ENCODE peak calls at places on chromosomes 11 and 22, in ten cellular contexts. Z is B cell, W is heart right ventricle, K is H9, X is keratinocyte, T is fibroblast of mammary gland, U is tibial nerve, S is AG04450, P is body of pancreas, D is H1. I is an unnamed sample.

GRCh38 chr11:706439-706956 is 467 bp downstream of the EPS8L2 start:
- DNase-seq in Z (no peak), W (no peak), K (peak), X (no peak), T (peak), U (no peak), S (no peak), P (peak), D (no peak), I (no peak)

GRCh38 chr11:76670475-76671235 is at the start of gene LRRC32:
- DNase-seq in Z (peak), W (peak), K (peak), X (no peak), T (no peak), U (no peak), S (no peak), P (peak), D (no peak), I (no peak)

GRCh38 chr11:23540101-23540561 is 679.9 kb upstream of the CCDC179 start:
- DNase-seq in Z (peak), W (no peak), K (peak), X (no peak), T (peak), U (no peak), S (peak), P (peak), D (peak), I (peak)

GRCh38 chr11:610146-610801 is 5.5 kb downstream of the IRF7 start:
- DNase-seq in Z (no peak), W (no peak), K (no peak), X (no peak), T (no peak), U (no peak), S (no peak), P (no peak), D (no peak), I (no peak)

GRCh38 chr11:96001037-96001436 is 77.1 kb upstream of the MTMR2 start:
- DNase-seq in Z (no peak), W (peak), K (no peak), X (no peak), T (peak), U (peak), S (peak), P (peak), D (no peak), I (no peak)

GRCh38 chr11:457071-457760 is 7.1 kb downstream of the PTDSS2 start:
- DNase-seq in Z (no peak), W (no peak), K (no peak), X (no peak), T (no peak), U (no peak), S (no peak), P (no peak), D (no peak), I (no peak)

GRCh38 chr11:85171648-85172257 is 455.4 kb downstream of the DLG2 start:
- DNase-seq in Z (no peak), W (no peak), K (no peak), X (no peak), T (no peak), U (no peak), S (no peak), P (no peak), D (no peak), I (no peak)

GRCh38 chr11:37929100-37929649 is 1331.1 kb upstream of the RAG2 start:
- DNase-seq in Z (no peak), W (no peak), K (no peak), X (no peak), T (no peak), U (no peak), S (no peak), P (no peak), D (no peak), I (no peak)

GRCh38 chr11:45671246-45672171 is 6.1 kb upstream of the CHST1 start:
- DNase-seq in Z (no peak), W (no peak), K (peak), X (no peak), T (no peak), U (no peak), S (no peak), P (peak), D (no peak), I (no peak)

GRCh38 chr22:17172172-17172833 is 13.2 kb upstream of the HDHD5 start:
- DNase-seq in Z (peak), W (peak), K (peak), X (no peak), T (no peak), U (no peak), S (no peak), P (peak), D (no peak), I (no peak)

GRCh38 chr11:47941907-47942558 is 38.3 kb upstream of the PTPRJ start:
- DNase-seq in Z (no peak), W (no peak), K (no peak), X (no peak), T (no peak), U (no peak), S (no peak), P (no peak), D (no peak), I (no peak)

GRCh38 chr11:114280696-114281095 is 15.5 kb upstream of the NNMT start:
- DNase-seq in Z (no peak), W (peak), K (peak), X (no peak), T (peak), U (peak), S (peak), P (peak), D (peak), I (no peak)

GRCh38 chr11:13111813-13112130 is 102.7 kb downstream of the RASSF10 start:
- DNase-seq in Z (no peak), W (no peak), K (no peak), X (no peak), T (no peak), U (no peak), S (no peak), P (no peak), D (no peak), I (no peak)

GRCh38 chr22:23847991-23848864 is 9.4 kb upstream of the DERL3 start:
- DNase-seq in Z (no peak), W (no peak), K (peak), X (no peak), T (no peak), U (no peak), S (no peak), P (no peak), D (no peak), I (no peak)

GRCh38 chr22:33829549-33830280 is 90.6 kb downstream of the LARGE1 start:
- DNase-seq in Z (no peak), W (no peak), K (no peak), X (no peak), T (no peak), U (no peak), S (no peak), P (no peak), D (no peak), I (no peak)

GRCh38 chr11:104830080-104830479 is 68.2 kb downstream of the CASP12 start:
- DNase-seq in Z (no peak), W (no peak), K (no peak), X (peak), T (peak), U (no peak), S (no peak), P (no peak), D (no peak), I (no peak)

GRCh38 chr11:65833297-65834030 is at the start of gene SNX32:
- DNase-seq in Z (peak), W (peak), K (peak), X (no peak), T (peak), U (peak), S (peak), P (peak), D (no peak), I (no peak)

GRCh38 chr22:22712666-22713365 is 68.4 kb downstream of the GGTLC2 start:
- DNase-seq in Z (no peak), W (no peak), K (no peak), X (no peak), T (no peak), U (no peak), S (no peak), P (no peak), D (no peak), I (no peak)

GRCh38 chr22:22711532-22711913 is 67.1 kb downstream of the GGTLC2 start:
- DNase-seq in Z (no peak), W (no peak), K (no peak), X (no peak), T (no peak), U (no peak), S (no peak), P (no peak), D (no peak), I (no peak)

GRCh38 chr22:22712092-22712658 is 67.8 kb downstream of the GGTLC2 start:
- DNase-seq in Z (no peak), W (no peak), K (no peak), X (no peak), T (no peak), U (no peak), S (no peak), P (no peak), D (no peak), I (no peak)

GRCh38 chr22:22710719-22711531 is 66.5 kb downstream of the GGTLC2 start:
- DNase-seq in Z (peak), W (peak), K (peak), X (no peak), T (peak), U (peak), S (no peak), P (peak), D (no peak), I (peak)

DNA sequence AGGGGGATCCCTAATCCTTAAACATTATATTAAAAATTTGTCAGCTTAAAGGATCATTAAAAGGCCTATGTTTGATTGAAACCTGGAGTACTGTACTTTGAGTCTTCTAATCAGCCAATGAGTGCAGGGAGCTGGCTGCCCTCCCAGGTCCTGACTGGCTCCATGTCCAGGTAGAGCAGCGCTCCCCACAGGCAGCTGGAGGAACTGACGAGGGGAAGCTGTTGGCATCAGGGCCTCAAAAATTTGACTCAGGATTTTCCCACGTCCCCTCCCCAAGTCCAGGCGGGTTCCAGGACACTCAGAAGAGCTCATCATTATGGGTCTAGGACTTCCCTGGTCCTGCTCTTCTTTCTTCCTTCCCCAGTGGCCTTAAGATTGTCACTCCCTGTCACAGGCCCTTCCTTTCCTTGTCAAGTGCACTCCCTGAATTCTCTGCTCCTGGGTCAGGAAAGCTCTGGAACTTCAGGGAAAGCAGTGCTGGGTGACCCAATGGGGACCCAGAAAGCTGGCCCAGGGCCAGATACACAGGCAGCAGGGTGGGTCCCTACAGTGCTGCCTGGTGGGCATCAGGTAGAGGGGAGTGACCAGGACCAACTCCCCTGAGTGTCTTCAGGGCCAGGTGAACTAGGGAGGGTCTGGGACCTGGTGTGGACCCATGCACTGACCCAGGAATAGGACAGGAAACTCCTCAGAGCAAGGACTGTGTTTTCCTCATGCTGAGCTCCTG is 65.5 kb downstream of the GGTLC2 start:
- DNase-seq in Z (no peak), W (no peak), K (peak), X (no peak), T (peak), U (no peak), S (no peak), P (peak), D (no peak), I (no peak)
- TF ChIP-seq CTCF in Z (no peak), W (no peak), K (peak), X (peak), T (peak), U (no peak), S (no peak), P (peak), D (peak), I (peak)

DNA sequence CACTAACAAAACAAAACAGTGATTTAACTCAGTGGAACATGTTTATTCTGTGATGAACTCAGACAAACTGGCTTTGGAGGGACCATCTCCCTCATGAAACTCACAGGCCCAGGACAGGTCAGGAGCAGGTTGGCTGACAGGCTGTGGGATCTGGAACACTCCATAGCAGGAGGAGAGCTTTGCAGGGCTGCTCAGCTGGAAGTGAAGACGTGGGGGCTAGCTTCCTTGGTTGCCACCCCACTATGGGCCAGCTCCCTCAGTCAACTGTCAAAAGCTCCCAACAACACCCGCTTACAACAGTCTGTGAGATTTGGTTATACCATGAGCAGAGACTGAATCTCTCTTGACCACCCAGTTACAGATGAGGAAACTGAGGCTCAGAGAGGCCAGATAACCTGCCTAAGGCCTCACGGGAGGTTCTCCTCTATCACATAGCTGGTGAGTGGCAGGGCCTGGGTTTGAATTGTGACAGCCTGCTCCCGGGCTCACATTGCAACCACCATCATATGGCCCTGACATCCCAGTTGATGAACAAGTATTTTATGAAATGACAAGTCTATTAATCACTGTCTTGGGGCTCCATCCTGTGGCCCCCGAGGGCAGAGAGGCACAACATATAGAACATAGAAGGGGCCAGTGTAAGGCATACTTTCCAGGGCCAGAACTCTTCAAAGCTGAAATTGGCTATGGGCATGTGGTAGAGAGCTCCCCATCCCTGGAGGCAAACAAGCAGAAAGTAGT is 473.4 kb downstream of the MN1 start:
- DNase-seq in Z (no peak), W (no peak), K (peak), X (no peak), T (no peak), U (no peak), S (no peak), P (no peak), D (no peak), I (no peak)
- TF ChIP-seq CTCF in Z (no peak), W (no peak), K (no peak), X (peak), T (no peak), U (no peak), S (no peak), P (no peak), D (no peak), I (no peak)

GRCh38 chr22:21626073-21626734 is 3.6 kb downstream of the YDJC start:
- DNase-seq in Z (no peak), W (no peak), K (no peak), X (no peak), T (no peak), U (no peak), S (no peak), P (no peak), D (no peak), I (no peak)

GRCh38 chr22:21622624-21623401 is 7.0 kb downstream of the YDJC start:
- DNase-seq in Z (no peak), W (no peak), K (no peak), X (no peak), T (no peak), U (no peak), S (no peak), P (no peak), D (no peak), I (no peak)

GRCh38 chr22:21624880-21625791 is 4.7 kb downstream of the YDJC start:
- DNase-seq in Z (no peak), W (no peak), K (no peak), X (no peak), T (no peak), U (no peak), S (no peak), P (no peak), D (no peak), I (no peak)

GRCh38 chr22:21623402-21623970 is 6.3 kb downstream of the YDJC start:
- DNase-seq in Z (no peak), W (no peak), K (no peak), X (no peak), T (no peak), U (no peak), S (no peak), P (no peak), D (no peak), I (no peak)

DNA sequence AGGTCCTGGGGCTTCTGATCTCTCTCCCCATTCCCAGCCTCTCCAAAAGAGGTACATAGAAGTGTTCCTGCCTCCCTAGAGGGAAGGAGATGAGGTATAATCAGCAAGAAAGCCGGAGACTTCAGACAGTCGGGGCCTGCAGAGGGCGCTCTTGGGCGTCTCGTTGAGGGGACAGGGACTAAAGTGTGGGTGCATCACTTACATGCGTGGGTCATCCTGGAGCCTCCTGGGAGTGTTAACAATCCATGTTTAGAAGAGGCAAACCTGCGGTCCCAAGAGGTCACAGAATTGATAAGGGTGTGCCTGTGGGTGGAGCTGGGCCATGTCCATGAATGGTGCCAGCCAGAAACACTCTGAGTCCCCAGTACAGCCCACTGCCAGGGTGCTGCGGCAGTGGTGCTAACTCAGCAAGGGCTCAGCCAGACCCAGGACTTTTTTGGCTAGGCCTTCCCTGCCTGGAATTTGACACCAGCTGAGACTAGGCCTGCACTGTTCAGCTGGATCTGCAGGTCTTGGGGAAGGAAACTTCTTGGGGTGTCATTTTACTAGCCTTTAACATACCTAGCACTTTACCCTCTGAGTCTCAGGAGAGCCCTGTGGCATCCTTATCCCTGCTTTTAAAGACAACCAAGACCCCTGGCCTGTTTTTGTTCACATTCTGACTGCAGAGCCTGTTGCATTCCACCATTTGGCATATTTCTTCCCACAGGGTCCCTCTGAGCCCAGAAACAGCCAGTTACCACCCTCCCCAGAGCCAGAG is 5.5 kb downstream of the YDJC start:
- DNase-seq in Z (no peak), W (no peak), K (peak), X (no peak), T (peak), U (no peak), S (no peak), P (peak), D (no peak), I (no peak)
- TF ChIP-seq CTCF in Z (peak), W (no peak), K (peak), X (peak), T (peak), U (peak), S (peak), P (peak), D (peak), I (peak)

GRCh38 chr11:111918390-111919256 is at the start of gene C11orf52:
- DNase-seq in Z (no peak), W (peak), K (peak), X (no peak), T (no peak), U (no peak), S (no peak), P (peak), D (peak), I (no peak)
- TF ChIP-seq CTCF in Z (no peak), W (no peak), K (peak), X (no peak), T (no peak), U (no peak), S (no peak), P (peak), D (peak), I (no peak)

DNA sequence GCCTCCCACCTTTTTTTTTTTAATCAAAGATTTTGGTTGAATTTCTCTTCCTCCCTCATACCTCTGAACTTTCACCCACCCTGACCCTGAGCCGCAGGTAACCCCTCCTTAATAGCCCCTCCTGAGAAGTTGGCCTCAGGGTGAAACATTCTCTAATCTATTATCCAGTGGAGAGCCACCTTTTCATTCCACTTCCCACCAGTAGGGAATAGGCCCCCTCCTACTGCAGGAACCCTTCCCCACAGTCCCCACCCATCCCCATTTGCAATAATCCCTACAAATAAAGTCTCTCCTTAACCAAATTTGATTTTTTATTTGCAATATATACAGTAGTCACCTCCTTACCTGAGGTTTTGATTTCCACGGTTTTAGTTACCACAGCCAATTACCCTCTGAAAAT is 2.1 kb upstream of the SLC35F2 start:
- DNase-seq in Z (no peak), W (no peak), K (no peak), X (no peak), T (no peak), U (no peak), S (no peak), P (no peak), D (no peak), I (no peak)
- TF ChIP-seq CTCF in Z (no peak), W (no peak), K (no peak), X (no peak), T (no peak), U (no peak), S (no peak), P (no peak), D (no peak), I (no peak)

GRCh38 chr22:29328055-29328454 is 12.6 kb upstream of the RASL10A start:
- DNase-seq in Z (no peak), W (no peak), K (no peak), X (no peak), T (no peak), U (no peak), S (no peak), P (no peak), D (no peak), I (no peak)
- TF ChIP-seq CTCF in Z (no peak), W (no peak), K (peak), X (no peak), T (no peak), U (peak), S (no peak), P (no peak), D (peak), I (no peak)

DNA sequence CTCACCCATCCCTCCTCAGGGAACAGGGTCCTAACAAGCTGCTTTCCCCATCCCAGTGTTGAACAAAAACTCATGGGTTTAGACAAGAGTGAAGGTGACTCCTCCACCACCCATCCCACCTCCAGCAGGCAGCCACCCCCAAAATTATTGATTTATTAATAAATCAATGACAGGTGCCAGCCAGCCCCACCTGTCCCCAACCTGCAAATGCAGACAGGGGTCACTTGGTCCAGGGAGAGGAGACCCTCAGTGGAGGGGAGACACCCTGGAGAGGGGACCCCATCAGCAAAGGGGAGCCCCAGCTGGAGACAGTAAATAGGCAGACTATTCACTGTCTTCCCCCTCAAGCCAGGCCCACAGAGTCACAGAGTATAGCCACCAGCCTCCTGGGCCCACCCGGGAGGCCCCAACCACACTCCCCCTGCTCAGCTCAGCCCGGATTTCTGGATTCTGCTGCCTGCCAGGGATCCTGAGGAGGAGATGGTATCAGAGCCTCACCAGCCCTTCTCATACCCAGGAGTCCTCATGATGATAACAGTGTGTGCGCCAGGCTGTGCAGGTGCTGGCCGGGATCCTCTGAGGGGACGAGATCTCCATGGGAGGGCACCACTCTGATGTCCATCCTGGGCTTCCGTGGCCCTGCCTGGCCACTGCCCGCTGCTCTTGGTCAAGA is 8.8 kb upstream of the CD81 start:
- DNase-seq in Z (no peak), W (no peak), K (no peak), X (no peak), T (no peak), U (no peak), S (no peak), P (no peak), D (no peak), I (no peak)
- TF ChIP-seq CTCF in Z (no peak), W (no peak), K (no peak), X (no peak), T (no peak), U (no peak), S (no peak), P (no peak), D (no peak), I (no peak)